ENCODE peak calls at places on chromosomes 6 and 20, in eight cellular contexts. One of them, this sample, is unnamed.

GRCh38 chr20:9660236-9660868 is 146.0 kb downstream of the LAMP5 start:
- DNase-seq in astrocyte of the spinal cord: peak; percentile 5
- DNase-seq in transverse colon: no peak
- DNase-seq in cardiac fibroblast: no peak
- DNase-seq in OCI-LY7: peak; percentile 5
- DNase-seq in GM12865: peak; percentile 41
- DNase-seq in endodermal cell: peak; percentile 82
- DNase-seq in CD8-positive, alpha-beta T cell: no peak
- DNase-seq in this sample: peak; percentile 1

GRCh38 chr20:16476032-16476431 is 97.2 kb downstream of the KIF16B start:
- DNase-seq in astrocyte of the spinal cord: peak; percentile 73
- DNase-seq in transverse colon: no peak
- DNase-seq in cardiac fibroblast: peak; percentile 73
- DNase-seq in OCI-LY7: peak; percentile 61
- DNase-seq in GM12865: peak; percentile 55
- DNase-seq in endodermal cell: no peak
- DNase-seq in CD8-positive, alpha-beta T cell: no peak
- DNase-seq in this sample: peak; percentile 73

GRCh38 chr20:48921168-48921882 is at the start of gene ARFGEF2:
- DNase-seq in astrocyte of the spinal cord: peak; percentile 91
- DNase-seq in transverse colon: peak; percentile 95
- DNase-seq in cardiac fibroblast: peak; percentile 93
- DNase-seq in OCI-LY7: peak; percentile 97
- DNase-seq in GM12865: peak; percentile 96
- DNase-seq in endodermal cell: peak; percentile 97
- DNase-seq in CD8-positive, alpha-beta T cell: peak; percentile 82
- DNase-seq in this sample: peak; percentile 82

GRCh38 chr6:142845624-142846458 is 99.1 kb downstream of the HIVEP2 start:
- DNase-seq in astrocyte of the spinal cord: peak; percentile 97
- DNase-seq in transverse colon: peak; percentile 90
- DNase-seq in cardiac fibroblast: peak; percentile 94
- DNase-seq in OCI-LY7: peak; percentile 54
- DNase-seq in GM12865: peak; percentile 86
- DNase-seq in endodermal cell: peak; percentile 87
- DNase-seq in CD8-positive, alpha-beta T cell: peak; percentile 76
- DNase-seq in this sample: peak; percentile 83

GRCh38 chr6:26375270-26375669 is 7.6 kb upstream of the BTN2A2 start:
- DNase-seq in astrocyte of the spinal cord: no peak
- DNase-seq in transverse colon: no peak
- DNase-seq in cardiac fibroblast: no peak
- DNase-seq in OCI-LY7: peak; percentile 67
- DNase-seq in GM12865: no peak
- DNase-seq in endodermal cell: peak; percentile 55
- DNase-seq in CD8-positive, alpha-beta T cell: no peak
- DNase-seq in this sample: no peak

GRCh38 chr6:170279977-170280688 is 10.7 kb downstream of the DLL1 start:
- DNase-seq in astrocyte of the spinal cord: no peak
- DNase-seq in transverse colon: peak; percentile 82
- DNase-seq in cardiac fibroblast: peak; percentile 32
- DNase-seq in OCI-LY7: no peak
- DNase-seq in GM12865: peak; percentile 13
- DNase-seq in endodermal cell: peak; percentile 45
- DNase-seq in CD8-positive, alpha-beta T cell: peak; percentile 63
- DNase-seq in this sample: peak; percentile 18

GRCh38 chr20:21523895-21524294 is 10.0 kb upstream of the NKX2-2 start:
- DNase-seq in astrocyte of the spinal cord: no peak
- DNase-seq in transverse colon: no peak
- DNase-seq in cardiac fibroblast: no peak
- DNase-seq in OCI-LY7: no peak
- DNase-seq in GM12865: no peak
- DNase-seq in endodermal cell: no peak
- DNase-seq in CD8-positive, alpha-beta T cell: no peak
- DNase-seq in this sample: no peak

GRCh38 chr20:8094415-8094818 is 37.6 kb upstream of the PLCB1 start:
- DNase-seq in astrocyte of the spinal cord: peak; percentile 56
- DNase-seq in transverse colon: peak; percentile 46
- DNase-seq in cardiac fibroblast: peak; percentile 98
- DNase-seq in OCI-LY7: no peak
- DNase-seq in GM12865: no peak
- DNase-seq in endodermal cell: no peak
- DNase-seq in CD8-positive, alpha-beta T cell: no peak
- DNase-seq in this sample: peak; percentile 97

GRCh38 chr6:124963416-124964083 is 1.3 kb downstream of the RNF217 start:
- DNase-seq in astrocyte of the spinal cord: peak; percentile 63
- DNase-seq in transverse colon: no peak
- DNase-seq in cardiac fibroblast: peak; percentile 56
- DNase-seq in OCI-LY7: no peak
- DNase-seq in GM12865: no peak
- DNase-seq in endodermal cell: no peak
- DNase-seq in CD8-positive, alpha-beta T cell: no peak
- DNase-seq in this sample: peak; percentile 55

GRCh38 chr20:53291548-53291947 is 302.1 kb downstream of the ZNF217 start:
- DNase-seq in astrocyte of the spinal cord: no peak
- DNase-seq in transverse colon: no peak
- DNase-seq in cardiac fibroblast: no peak
- DNase-seq in OCI-LY7: peak; percentile 30
- DNase-seq in GM12865: peak; percentile 16
- DNase-seq in endodermal cell: peak; percentile 82
- DNase-seq in CD8-positive, alpha-beta T cell: no peak
- DNase-seq in this sample: no peak

GRCh38 chr6:130240232-130240631 is 17.5 kb upstream of the SAMD3 start:
- DNase-seq in astrocyte of the spinal cord: peak; percentile 69
- DNase-seq in transverse colon: no peak
- DNase-seq in cardiac fibroblast: peak; percentile 54
- DNase-seq in OCI-LY7: no peak
- DNase-seq in GM12865: no peak
- DNase-seq in endodermal cell: no peak
- DNase-seq in CD8-positive, alpha-beta T cell: no peak
- DNase-seq in this sample: peak; percentile 90

GRCh38 chr20:63864545-63864977 is 509 bp upstream of the TPD52L2 start:
- DNase-seq in astrocyte of the spinal cord: no peak
- DNase-seq in transverse colon: no peak
- DNase-seq in cardiac fibroblast: no peak
- DNase-seq in OCI-LY7: no peak
- DNase-seq in GM12865: no peak
- DNase-seq in endodermal cell: no peak
- DNase-seq in CD8-positive, alpha-beta T cell: no peak
- DNase-seq in this sample: no peak

GRCh38 chr20:58981564-58982364 is 708 bp downstream of the NELFCD start:
- DNase-seq in astrocyte of the spinal cord: peak; percentile 21
- DNase-seq in transverse colon: no peak
- DNase-seq in cardiac fibroblast: peak; percentile 17
- DNase-seq in OCI-LY7: peak; percentile 40
- DNase-seq in GM12865: peak; percentile 55
- DNase-seq in endodermal cell: peak; percentile 63
- DNase-seq in CD8-positive, alpha-beta T cell: no peak
- DNase-seq in this sample: peak; percentile 29

GRCh38 chr6:36616888-36617521 is 22.8 kb downstream of the SRSF3 start:
- DNase-seq in astrocyte of the spinal cord: peak; percentile 66
- DNase-seq in transverse colon: peak; percentile 80
- DNase-seq in cardiac fibroblast: no peak
- DNase-seq in OCI-LY7: no peak
- DNase-seq in GM12865: peak; percentile 40
- DNase-seq in endodermal cell: no peak
- DNase-seq in CD8-positive, alpha-beta T cell: no peak
- DNase-seq in this sample: no peak

GRCh38 chr20:56163806-56164205 is 84.7 kb upstream of the MC3R start:
- DNase-seq in astrocyte of the spinal cord: no peak
- DNase-seq in transverse colon: no peak
- DNase-seq in cardiac fibroblast: no peak
- DNase-seq in OCI-LY7: peak; percentile 48
- DNase-seq in GM12865: no peak
- DNase-seq in endodermal cell: peak; percentile 77
- DNase-seq in CD8-positive, alpha-beta T cell: no peak
- DNase-seq in this sample: no peak

GRCh38 chr6:124466949-124467348 is 495.3 kb upstream of the RNF217 start:
- DNase-seq in astrocyte of the spinal cord: peak; percentile 58
- DNase-seq in transverse colon: no peak
- DNase-seq in cardiac fibroblast: no peak
- DNase-seq in OCI-LY7: no peak
- DNase-seq in GM12865: no peak
- DNase-seq in endodermal cell: no peak
- DNase-seq in CD8-positive, alpha-beta T cell: no peak
- DNase-seq in this sample: no peak

GRCh38 chr6:143097224-143097795 is 36.6 kb downstream of the AIG1 start:
- DNase-seq in astrocyte of the spinal cord: no peak
- DNase-seq in transverse colon: no peak
- DNase-seq in cardiac fibroblast: no peak
- DNase-seq in OCI-LY7: no peak
- DNase-seq in GM12865: no peak
- DNase-seq in endodermal cell: no peak
- DNase-seq in CD8-positive, alpha-beta T cell: no peak
- DNase-seq in this sample: no peak

GRCh38 chr6:39203398-39203797 is 25.9 kb downstream of the KCNK5 start:
- DNase-seq in astrocyte of the spinal cord: no peak
- DNase-seq in transverse colon: no peak
- DNase-seq in cardiac fibroblast: no peak
- DNase-seq in OCI-LY7: no peak
- DNase-seq in GM12865: no peak
- DNase-seq in endodermal cell: no peak
- DNase-seq in CD8-positive, alpha-beta T cell: no peak
- DNase-seq in this sample: no peak

GRCh38 chr20:49325981-49326380 is 48.1 kb upstream of the ZNFX1 start:
- DNase-seq in astrocyte of the spinal cord: no peak
- DNase-seq in transverse colon: no peak
- DNase-seq in cardiac fibroblast: peak; percentile 46
- DNase-seq in OCI-LY7: no peak
- DNase-seq in GM12865: no peak
- DNase-seq in endodermal cell: no peak
- DNase-seq in CD8-positive, alpha-beta T cell: no peak
- DNase-seq in this sample: peak; percentile 66

GRCh38 chr6:170271771-170272314 is 19.0 kb downstream of the DLL1 start:
- DNase-seq in astrocyte of the spinal cord: no peak
- DNase-seq in transverse colon: peak; percentile 59
- DNase-seq in cardiac fibroblast: no peak
- DNase-seq in OCI-LY7: peak; percentile 25
- DNase-seq in GM12865: peak; percentile 92
- DNase-seq in endodermal cell: no peak
- DNase-seq in CD8-positive, alpha-beta T cell: peak; percentile 88
- DNase-seq in this sample: no peak

GRCh38 chr6:54173084-54173483 is 61.8 kb downstream of the MLIP start:
- DNase-seq in astrocyte of the spinal cord: no peak
- DNase-seq in transverse colon: no peak
- DNase-seq in cardiac fibroblast: peak; percentile 31
- DNase-seq in OCI-LY7: no peak
- DNase-seq in GM12865: no peak
- DNase-seq in endodermal cell: no peak
- DNase-seq in CD8-positive, alpha-beta T cell: no peak
- DNase-seq in this sample: peak; percentile 4

GRCh38 chr6:110858562-110859214 is 15.9 kb upstream of the AMD1 start:
- DNase-seq in astrocyte of the spinal cord: no peak
- DNase-seq in transverse colon: no peak
- DNase-seq in cardiac fibroblast: no peak
- DNase-seq in OCI-LY7: no peak
- DNase-seq in GM12865: no peak
- DNase-seq in endodermal cell: no peak
- DNase-seq in CD8-positive, alpha-beta T cell: no peak
- DNase-seq in this sample: no peak

GRCh38 chr6:110858016-110858415 is 16.6 kb upstream of the AMD1 start:
- DNase-seq in astrocyte of the spinal cord: no peak
- DNase-seq in transverse colon: no peak
- DNase-seq in cardiac fibroblast: no peak
- DNase-seq in OCI-LY7: no peak
- DNase-seq in GM12865: no peak
- DNase-seq in endodermal cell: no peak
- DNase-seq in CD8-positive, alpha-beta T cell: no peak
- DNase-seq in this sample: no peak

GRCh38 chr6:110859335-110859792 is 15.2 kb upstream of the AMD1 start:
- DNase-seq in astrocyte of the spinal cord: no peak
- DNase-seq in transverse colon: no peak
- DNase-seq in cardiac fibroblast: no peak
- DNase-seq in OCI-LY7: no peak
- DNase-seq in GM12865: peak; percentile 9
- DNase-seq in endodermal cell: no peak
- DNase-seq in CD8-positive, alpha-beta T cell: no peak
- DNase-seq in this sample: no peak

GRCh38 chr6:110853754-110854477 is 20.7 kb upstream of the AMD1 start:
- DNase-seq in astrocyte of the spinal cord: no peak
- DNase-seq in transverse colon: no peak
- DNase-seq in cardiac fibroblast: no peak
- DNase-seq in OCI-LY7: no peak
- DNase-seq in GM12865: no peak
- DNase-seq in endodermal cell: no peak
- DNase-seq in CD8-positive, alpha-beta T cell: no peak
- DNase-seq in this sample: no peak

GRCh38 chr6:110856296-110856695 is 18.3 kb upstream of the AMD1 start:
- DNase-seq in astrocyte of the spinal cord: no peak
- DNase-seq in transverse colon: no peak
- DNase-seq in cardiac fibroblast: no peak
- DNase-seq in OCI-LY7: no peak
- DNase-seq in GM12865: no peak
- DNase-seq in endodermal cell: no peak
- DNase-seq in CD8-positive, alpha-beta T cell: no peak
- DNase-seq in this sample: no peak
- H3K4me3 ChIP-seq in astrocyte of the spinal cord: no peak overlapping the region
- H3K4me3 ChIP-seq in transverse colon: no peak overlapping the region
- H3K4me3 ChIP-seq in cardiac fibroblast: no peak overlapping the region
- H3K4me3 ChIP-seq in OCI-LY7: no peak overlapping the region
- H3K4me3 ChIP-seq in GM12865: no peak overlapping the region
- H3K4me3 ChIP-seq in endodermal cell: no peak overlapping the region
- H3K4me3 ChIP-seq in CD8-positive, alpha-beta T cell: no peak overlapping the region
- H3K4me3 ChIP-seq in this sample: no peak overlapping the region

GRCh38 chr6:101395345-101395744 is 1.8 kb downstream of the GRIK2 start:
- DNase-seq in astrocyte of the spinal cord: no peak
- DNase-seq in transverse colon: no peak
- DNase-seq in cardiac fibroblast: peak; percentile 23
- DNase-seq in OCI-LY7: no peak
- DNase-seq in GM12865: no peak
- DNase-seq in endodermal cell: no peak
- DNase-seq in CD8-positive, alpha-beta T cell: no peak
- DNase-seq in this sample: peak; percentile 35
- TF ChIP-seq CTCF in astrocyte of the spinal cord: no peak
- TF ChIP-seq CTCF in transverse colon: no peak
- TF ChIP-seq CTCF in cardiac fibroblast: peak; percentile 6
- TF ChIP-seq CTCF in OCI-LY7: peak; percentile 50
- TF ChIP-seq CTCF in GM12865: no peak
- TF ChIP-seq CTCF in endodermal cell: no peak
- TF ChIP-seq CTCF in CD8-positive, alpha-beta T cell: no peak
- TF ChIP-seq CTCF in this sample: no peak

GRCh38 chr6:152298055-152298647 is 339.0 kb downstream of the SYNE1 start:
- DNase-seq in astrocyte of the spinal cord: no peak
- DNase-seq in transverse colon: no peak
- DNase-seq in cardiac fibroblast: no peak
- DNase-seq in OCI-LY7: peak; percentile 49
- DNase-seq in GM12865: peak; percentile 54
- DNase-seq in endodermal cell: no peak
- DNase-seq in CD8-positive, alpha-beta T cell: no peak
- DNase-seq in this sample: no peak
- H3K4me3 ChIP-seq in astrocyte of the spinal cord: no peak overlapping the region
- H3K4me3 ChIP-seq in transverse colon: no peak overlapping the region
- H3K4me3 ChIP-seq in cardiac fibroblast: no peak overlapping the region
- H3K4me3 ChIP-seq in OCI-LY7: peak overlapping the region; percentile 79
- H3K4me3 ChIP-seq in GM12865: peak overlapping the region; percentile 37
- H3K4me3 ChIP-seq in endodermal cell: no peak overlapping the region
- H3K4me3 ChIP-seq in CD8-positive, alpha-beta T cell: no peak overlapping the region
- H3K4me3 ChIP-seq in this sample: no peak overlapping the region

DNA sequence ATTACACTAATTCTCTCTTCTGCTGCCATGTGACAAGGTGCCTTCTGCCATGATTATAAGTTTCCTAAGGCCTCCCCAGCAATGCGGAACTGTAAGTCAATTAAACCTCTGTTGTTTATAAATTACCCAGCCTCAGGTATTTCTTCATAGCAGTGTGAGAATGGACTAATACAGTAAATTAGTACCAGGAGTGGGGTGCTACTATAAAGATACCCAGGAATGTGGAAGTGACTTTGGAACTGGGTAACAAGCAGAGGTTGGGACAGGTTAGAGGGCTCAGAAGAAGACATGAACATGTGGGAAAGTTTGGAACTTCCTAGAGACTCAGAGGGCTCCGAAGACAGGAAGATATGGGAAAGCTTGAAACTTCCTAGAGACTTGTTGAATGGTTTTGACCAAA is 34.8 kb downstream of the MICA start:
- DNase-seq in astrocyte of the spinal cord: no peak
- DNase-seq in transverse colon: no peak
- DNase-seq in cardiac fibroblast: no peak
- DNase-seq in OCI-LY7: no peak
- DNase-seq in GM12865: no peak
- DNase-seq in endodermal cell: no peak
- DNase-seq in CD8-positive, alpha-beta T cell: no peak
- DNase-seq in this sample: no peak
- TF ChIP-seq CTCF in astrocyte of the spinal cord: no peak
- TF ChIP-seq CTCF in transverse colon: no peak
- TF ChIP-seq CTCF in cardiac fibroblast: no peak
- TF ChIP-seq CTCF in OCI-LY7: no peak
- TF ChIP-seq CTCF in GM12865: no peak
- TF ChIP-seq CTCF in endodermal cell: no peak
- TF ChIP-seq CTCF in CD8-positive, alpha-beta T cell: no peak
- TF ChIP-seq CTCF in this sample: no peak